ENCODE peak calls at places on chromosomes 11 and 22, in ten cellular contexts. H is heart right ventricle; X is IMR-90; Z is OCI-LY7; B is psoas muscle; L is kidney; S is adrenal gland; W is CD8-positive, alpha-beta memory T cell; P is left ventricle myocardium inferior; A is ascending aorta. E is an unnamed sample.

GRCh38 chr11:133943950-133944698 is 12.6 kb downstream of the IGSF9B start:
- DNase-seq in H (no peak), X (no peak), Z (no peak), B (no peak), L (peak; percentile 54), S (no peak), W (no peak), P (no peak), A (no peak), E (no peak)

GRCh38 chr22:30873086-30873650 is 95.4 kb downstream of the MORC2 start:
- DNase-seq in H (peak; percentile 3), X (no peak), Z (no peak), B (no peak), L (no peak), S (peak; percentile 7), W (no peak), P (no peak), A (no peak), E (no peak)

GRCh38 chr22:39239561-39240423 is 5.0 kb downstream of the PDGFB start:
- DNase-seq in H (no peak), X (no peak), Z (no peak), B (peak; percentile 30), L (peak; percentile 93), S (no peak), W (no peak), P (no peak), A (no peak), E (peak; percentile 96)

GRCh38 chr22:25030636-25031035 is 78.1 kb downstream of the KIAA1671 start:
- DNase-seq in H (peak; percentile 58), X (no peak), Z (no peak), B (peak; percentile 21), L (peak; percentile 80), S (peak; percentile 76), W (no peak), P (peak; percentile 69), A (no peak), E (no peak)

GRCh38 chr11:115886111-115886733 is 382.0 kb upstream of the CADM1 start:
- DNase-seq in H (no peak), X (no peak), Z (no peak), B (no peak), L (no peak), S (no peak), W (no peak), P (no peak), A (no peak), E (no peak)

GRCh38 chr11:100866453-100866852 is 179.4 kb downstream of the ARHGAP42 start:
- DNase-seq in H (no peak), X (no peak), Z (peak; percentile 26), B (no peak), L (no peak), S (no peak), W (no peak), P (no peak), A (no peak), E (no peak)

GRCh38 chr11:41175304-41175972 is 284.0 kb downstream of the LRRC4C start:
- DNase-seq in H (no peak), X (no peak), Z (no peak), B (no peak), L (no peak), S (no peak), W (no peak), P (no peak), A (no peak), E (no peak)

GRCh38 chr11:125457814-125458343 is 38.2 kb downstream of the FEZ1 start:
- DNase-seq in H (peak; percentile 70), X (peak; percentile 81), Z (no peak), B (peak; percentile 55), L (peak; percentile 82), S (peak; percentile 47), W (no peak), P (peak; percentile 72), A (no peak), E (no peak)

GRCh38 chr11:75461136-75461535 is 28.1 kb upstream of the KLHL35 start:
- DNase-seq in H (no peak), X (no peak), Z (no peak), B (no peak), L (peak; percentile 26), S (no peak), W (no peak), P (no peak), A (no peak), E (no peak)

GRCh38 chr11:93741882-93742226 is 382 bp downstream of the C11orf54 start:
- DNase-seq in H (no peak), X (peak; percentile 68), Z (no peak), B (no peak), L (no peak), S (peak; percentile 79), W (no peak), P (no peak), A (no peak), E (peak; percentile 69)

GRCh38 chr11:48094643-48095339 is 114.4 kb downstream of the PTPRJ start:
- DNase-seq in H (no peak), X (no peak), Z (no peak), B (no peak), L (no peak), S (no peak), W (no peak), P (no peak), A (no peak), E (no peak)

GRCh38 chr11:73869234-73869949 is 7.3 kb downstream of the COA4 start:
- DNase-seq in H (no peak), X (peak; percentile 6), Z (no peak), B (no peak), L (no peak), S (peak; percentile 85), W (no peak), P (no peak), A (no peak), E (no peak)

GRCh38 chr11:35798423-35798822 is 135.8 kb downstream of the TRIM44 start:
- DNase-seq in H (no peak), X (peak; percentile 31), Z (no peak), B (no peak), L (no peak), S (no peak), W (no peak), P (no peak), A (no peak), E (no peak)

DNA sequence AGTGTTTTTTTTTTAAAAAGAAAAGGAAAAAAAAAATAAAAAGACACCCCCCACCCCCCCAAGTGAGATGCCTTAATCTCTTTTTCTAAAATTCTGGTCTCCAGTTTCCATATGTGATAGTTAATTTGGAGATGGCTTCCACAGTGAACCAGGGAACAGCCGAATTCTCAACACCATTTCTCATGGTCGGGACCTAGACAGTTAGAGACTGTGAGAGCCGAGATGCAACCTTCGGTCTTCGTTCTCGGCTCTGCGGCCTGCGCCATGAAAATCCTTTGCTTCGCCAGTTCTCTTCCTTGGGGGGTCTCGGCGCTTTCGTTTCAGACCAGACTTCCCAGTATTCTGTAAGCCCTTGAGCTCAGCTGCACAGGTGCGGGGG is 731 bp downstream of the CACNG2 start:
- DNase-seq in H (no peak), X (no peak), Z (no peak), B (no peak), L (no peak), S (no peak), W (no peak), P (no peak), A (no peak), E (no peak)
- H3K4me3 ChIP-seq in H (no peak overlapping the region), X (no peak overlapping the region), Z (no peak overlapping the region), B (no peak overlapping the region), L (no peak overlapping the region), S (peak overlapping the region; percentile 33), W (no peak overlapping the region), P (peak overlapping the region; percentile 52), A (no peak overlapping the region), E (no peak overlapping the region)

DNA sequence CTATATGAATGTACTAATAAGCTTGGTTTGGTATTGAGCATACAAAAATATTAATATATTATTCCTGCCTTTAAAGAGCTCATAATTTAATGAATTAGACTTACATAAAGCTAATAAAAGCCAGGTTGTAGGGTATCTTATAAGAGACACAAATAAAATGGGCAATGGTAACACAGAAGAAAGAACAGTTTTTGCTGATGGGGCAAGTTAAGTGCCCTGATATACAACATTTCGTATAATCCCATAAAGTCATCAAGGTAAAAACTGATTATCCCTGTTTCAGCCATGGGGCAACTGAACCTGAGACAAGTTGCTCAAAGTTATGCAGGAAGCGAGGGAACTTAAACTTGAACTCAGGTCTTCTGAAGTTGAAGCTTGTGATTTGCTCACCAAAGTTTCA is 48.9 kb upstream of the ARHGAP20 start:
- DNase-seq in H (no peak), X (no peak), Z (no peak), B (no peak), L (no peak), S (no peak), W (no peak), P (no peak), A (no peak), E (no peak)
- H3K4me1 ChIP-seq in H (peaks cover 8% of the 10 kb centered on the region), X (peaks cover 17% of the 10 kb centered on the region), Z (no peaks in the 10 kb centered on the region), B (no peaks in the 10 kb centered on the region), L (no peaks in the 10 kb centered on the region), S (peaks cover 20% of the 10 kb centered on the region), W (no peaks in the 10 kb centered on the region), P (peaks cover 13% of the 10 kb centered on the region), A (peaks cover 10% of the 10 kb centered on the region), E (peaks cover 61% of the 10 kb centered on the region)

DNA sequence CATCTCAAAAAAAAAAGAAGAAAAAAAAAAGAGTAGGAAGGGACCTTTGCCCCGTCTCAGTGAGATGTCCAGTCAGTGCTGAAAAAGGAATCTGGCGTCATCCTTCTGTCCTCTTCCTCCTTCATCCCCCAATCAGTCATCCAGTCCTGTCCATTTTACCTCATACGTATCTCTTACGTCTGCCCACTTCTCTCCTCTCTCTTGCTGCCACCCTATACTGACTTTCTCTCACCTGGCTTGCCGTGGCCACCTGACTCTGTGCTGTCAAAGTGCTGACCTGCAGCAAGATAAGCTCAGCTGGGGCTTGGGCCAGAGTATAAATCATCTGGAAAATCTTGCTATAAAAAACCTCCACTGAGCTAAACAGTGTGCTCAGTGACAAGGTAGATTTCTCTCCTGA is 13.6 kb downstream of the SEPTIN3 start:
- DNase-seq in H (no peak), X (no peak), Z (no peak), B (no peak), L (peak; percentile 22), S (no peak), W (no peak), P (no peak), A (no peak), E (no peak)
- H3K4me3 ChIP-seq in H (no peak overlapping the region), X (no peak overlapping the region), Z (no peak overlapping the region), B (no peak overlapping the region), L (no peak overlapping the region), S (no peak overlapping the region), W (no peak overlapping the region), P (no peak overlapping the region), A (no peak overlapping the region), E (no peak overlapping the region)

DNA sequence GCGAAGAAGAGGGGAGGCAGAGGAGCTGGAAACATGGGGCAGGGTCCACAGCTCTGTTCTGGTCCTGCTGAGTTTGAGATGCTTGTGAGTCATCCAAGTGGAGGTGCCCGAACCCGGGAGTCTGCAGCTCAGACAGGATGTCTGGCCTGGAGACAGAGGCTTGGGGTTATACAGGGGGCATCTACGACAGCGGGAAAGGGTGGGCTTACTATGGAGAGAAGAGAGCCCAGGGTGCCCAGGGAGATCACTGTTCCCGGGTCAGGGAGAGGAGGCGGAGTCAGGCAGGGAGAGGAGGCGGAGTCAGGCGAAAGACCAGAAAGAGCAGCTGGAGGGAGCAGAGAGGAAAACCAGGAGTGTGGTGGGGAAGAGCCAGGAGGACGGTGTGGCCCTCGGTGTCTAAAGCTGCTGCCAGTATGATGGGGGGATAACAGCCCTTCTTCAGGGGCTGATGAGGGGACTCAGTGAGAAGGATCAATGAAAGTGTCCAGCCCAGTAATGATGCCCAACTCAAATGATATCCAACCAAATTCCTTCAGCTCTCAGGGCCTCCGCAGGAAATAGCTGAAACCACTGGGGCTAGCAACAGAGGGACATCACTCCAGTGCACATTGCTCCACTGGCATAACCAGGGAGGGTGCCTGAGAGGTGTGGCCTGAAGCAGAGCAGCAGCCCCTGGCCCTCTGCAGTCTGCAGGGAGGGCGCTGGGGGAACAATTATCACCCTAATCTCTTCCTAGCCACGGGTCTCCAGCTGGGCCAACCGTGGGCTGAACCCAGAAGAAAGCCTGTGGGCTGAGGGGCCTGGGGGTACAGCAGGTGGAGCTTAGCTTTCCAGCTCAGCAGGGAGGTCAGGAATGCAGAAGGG is 2.6 kb upstream of the LTBP3 start:
- DNase-seq in H (peak; percentile 61), X (peak; percentile 66), Z (no peak), B (peak; percentile 64), L (peak; percentile 84), S (no peak), W (no peak), P (peak; percentile 70), A (no peak), E (peak; percentile 62)
- H3K4me1 ChIP-seq in H (peaks cover 50% of the 10 kb centered on the region), X (peaks cover 33% of the 10 kb centered on the region), Z (peaks cover 13% of the 10 kb centered on the region), B (peaks cover 53% of the 10 kb centered on the region), L (peaks cover 30% of the 10 kb centered on the region), S (peaks cover 54% of the 10 kb centered on the region), W (peaks cover 58% of the 10 kb centered on the region), P (peaks cover 51% of the 10 kb centered on the region), A (peaks cover 58% of the 10 kb centered on the region), E (peaks cover 61% of the 10 kb centered on the region)